ENCODE peak calls at places on chromosomes 12 and 14, in four cellular contexts. I, G, C and J are unnamed samples.

GRCh38 chr12:68373836-68374314 is 41.7 kb upstream of the MDM1 start:
- DNase-seq in I (no peak), G (no peak), C (no peak), J (peak)

GRCh38 chr12:130775953-130776856 is 60.1 kb upstream of the RIMBP2 start:
- DNase-seq in I (no peak), G (peak), C (peak), J (no peak)

GRCh38 chr12:20520572-20520971 is 152.2 kb downstream of the PDE3A start:
- DNase-seq in I (no peak), G (no peak), C (no peak), J (no peak)

GRCh38 chr12:71780207-71780822 is 25.7 kb downstream of the RAB21 start:
- DNase-seq in I (peak), G (no peak), C (peak), J (peak)

GRCh38 chr12:114671664-114672476 is 12.1 kb downstream of the TBX3 start:
- DNase-seq in I (no peak), G (no peak), C (no peak), J (no peak)

GRCh38 chr12:127485528-127485927 is 781.4 kb upstream of the TMEM132C start:
- DNase-seq in I (no peak), G (peak), C (peak), J (no peak)

GRCh38 chr14:24705840-24706239 is 71.8 kb upstream of the GZMB start:
- DNase-seq in I (peak), G (no peak), C (no peak), J (peak)

GRCh38 chr12:25859976-25860375 is 98.5 kb upstream of the RASSF8 start:
- DNase-seq in I (no peak), G (no peak), C (peak), J (no peak)

GRCh38 chr12:57898308-57898970 is 42.9 kb upstream of the ATP23 start:
- DNase-seq in I (peak), G (no peak), C (peak), J (no peak)

GRCh38 chr14:78399316-78399889 is 229.2 kb downstream of the NRXN3 start:
- DNase-seq in I (peak), G (no peak), C (peak), J (no peak)

GRCh38 chr12:63862187-63863107 is 17.9 kb downstream of the SRGAP1 start:
- DNase-seq in I (no peak), G (no peak), C (peak), J (no peak)

GRCh38 chr12:93982847-93983315 is 165.5 kb upstream of the PLXNC1 start:
- DNase-seq in I (no peak), G (no peak), C (peak), J (no peak)

GRCh38 chr12:94230357-94230905 is 82.1 kb downstream of the PLXNC1 start:
- DNase-seq in I (peak), G (no peak), C (no peak), J (no peak)

GRCh38 chr12:7131502-7131866 is 1.3 kb downstream of the CLSTN3 start:
- DNase-seq in I (no peak), G (no peak), C (no peak), J (no peak)

GRCh38 chr12:14937689-14938088 is 648 bp downstream of the ERP27 start:
- DNase-seq in I (no peak), G (no peak), C (no peak), J (peak)
- TF ChIP-seq CTCF in I (peak), G (no peak), C (no peak), J (peak)

GRCh38 chr12:65609359-65609771 is 214.9 kb upstream of the HMGA2 start:
- DNase-seq in I (no peak), G (peak), C (peak), J (no peak)
- TF ChIP-seq CTCF in I (no peak), G (peak), C (no peak), J (no peak)

DNA sequence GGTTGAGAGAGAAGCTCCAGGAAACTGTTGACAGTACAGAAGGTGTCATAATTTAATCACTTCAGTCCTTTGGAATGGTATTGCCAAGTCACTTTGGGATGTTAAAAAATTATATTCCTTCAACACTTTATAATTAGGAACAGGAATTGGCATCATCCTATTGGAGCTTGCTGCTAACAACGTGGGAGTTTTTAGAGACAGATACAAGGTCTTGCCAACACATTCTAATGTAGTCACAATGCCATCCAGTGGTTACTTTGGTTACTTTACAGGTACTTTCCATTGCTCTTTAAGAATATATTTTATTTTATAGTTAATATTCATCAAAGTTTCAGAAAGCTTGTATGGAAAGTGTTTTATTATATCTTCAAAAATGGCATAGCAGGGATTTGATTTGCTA is 310.1 kb downstream of the SYT1 start:
- DNase-seq in I (peak), G (peak), C (peak), J (no peak)
- TF ChIP-seq CTCF in I (peak), G (peak), C (peak), J (no peak)

GRCh38 chr14:103022669-103023044 is 34.7 kb downstream of the CDC42BPB start:
- DNase-seq in I (no peak), G (no peak), C (no peak), J (no peak)
- TF ChIP-seq CTCF in I (no peak), G (no peak), C (no peak), J (no peak)

GRCh38 chr12:105378821-105379400 is 48.4 kb downstream of the C12orf75 start:
- DNase-seq in I (peak), G (no peak), C (peak), J (no peak)
- TF ChIP-seq CTCF in I (peak), G (peak), C (peak), J (peak)